ENCODE peak calls at places on chromosomes 4 and X, in six cellular contexts. R is WTC11, L is K562, O is GM12878, D is HCT116, Q is H1. B is an unnamed sample.

GRCh38 chrX:139834879-139835278 is 98.0 kb downstream of the ATP11C start:
- DNase-seq in L (no peak), R (no peak), Q (no peak), O (no peak), D (no peak), B (no peak)

GRCh38 chr4:143234153-143234552 is 49.4 kb downstream of the USP38 start:
- DNase-seq in R (no peak), O (no peak), Q (no peak), L (no peak), D (no peak), B (no peak)

GRCh38 chr4:89298160-89298559 is 9.4 kb downstream of the GPRIN3 start:
- DNase-seq in L (no peak), O (no peak), D (no peak), R (no peak), Q (no peak), B (no peak)

GRCh38 chr4:163939597-163939996 is 445.1 kb downstream of the TMA16 start:
- DNase-seq in L (no peak), D (no peak), Q (no peak), O (no peak), R (no peak), B (no peak)

GRCh38 chr4:139783761-139784484 is 118.3 kb downstream of the MGST2 start:
- DNase-seq in O (no peak), R (no peak), Q (no peak), L (no peak), D (no peak), B (peak; percentile 53)

GRCh38 chr4:128320656-128321055 is 33.0 kb upstream of the PGRMC2 start:
- DNase-seq in O (no peak), D (no peak), R (no peak), Q (no peak), L (no peak), B (no peak)

GRCh38 chr4:123479944-123480343 is 83.3 kb downstream of the SPRY1 start:
- DNase-seq in L (no peak), Q (no peak), O (no peak), R (no peak), D (no peak), B (peak; percentile 95)

GRCh38 chr4:1872918-1873269 is 1.7 kb downstream of the NSD2 start:
- DNase-seq in O (no peak), D (no peak), R (no peak), Q (no peak), L (no peak), B (no peak)

GRCh38 chrX:44343412-44343942 is at the start of gene EFHC2:
- DNase-seq in R (peak; percentile 47), O (no peak), D (no peak), L (peak; percentile 71), Q (peak; percentile 60), B (no peak)

GRCh38 chrX:121221321-121221977 is 174.0 kb downstream of the GLUD2 start:
- DNase-seq in O (no peak), R (no peak), Q (no peak), L (no peak), D (no peak), B (no peak)

GRCh38 chrX:87525771-87526229 is 8.2 kb downstream of the KLHL4 start:
- DNase-seq in Q (no peak), R (no peak), O (no peak), L (peak; percentile 3), D (no peak), B (no peak)

GRCh38 chr4:78776729-78777555 is 792 bp downstream of the BMP2K start:
- DNase-seq in D (peak; percentile 28), O (no peak), Q (peak; percentile 70), R (peak; percentile 52), L (peak; percentile 49), B (peak; percentile 52)

GRCh38 chr4:6887591-6888371 is 21.8 kb upstream of the TBC1D14 start:
- DNase-seq in D (no peak), L (peak; percentile 53), R (no peak), O (no peak), Q (no peak), B (no peak)

GRCh38 chr4:171281359-171281758 is 531.8 kb upstream of the GALNTL6 start:
- DNase-seq in L (no peak), Q (no peak), O (no peak), R (no peak), D (no peak), B (no peak)

GRCh38 chrX:19225906-19226305 is 103.6 kb upstream of the ADGRG2 start:
- DNase-seq in Q (no peak), L (no peak), O (no peak), D (no peak), R (peak; percentile 10), B (no peak)

GRCh38 chr4:102492531-102493241 is 8.5 kb upstream of the NFKB1 start:
- DNase-seq in O (no peak), Q (no peak), L (no peak), R (no peak), D (no peak), B (no peak)

GRCh38 chr4:40473578-40474388 is 138.7 kb downstream of the CHRNA9 start:
- DNase-seq in Q (no peak), R (no peak), O (peak; percentile 46), D (no peak), L (no peak), B (peak; percentile 87)

GRCh38 chr4:183362916-183363542 is 40.8 kb upstream of the CLDN24 start:
- DNase-seq in D (peak; percentile 24), Q (no peak), O (no peak), L (no peak), R (peak; percentile 30), B (peak; percentile 14)

GRCh38 chr4:123217676-123218075 is 178.9 kb upstream of the SPRY1 start:
- DNase-seq in L (no peak), Q (no peak), O (no peak), D (no peak), R (no peak), B (no peak)

GRCh38 chr4:142960134-142960533 is 114.0 kb upstream of the INPP4B start:
- DNase-seq in Q (no peak), O (no peak), D (no peak), R (no peak), L (no peak), B (no peak)

GRCh38 chr4:3442959-3443749 is 1.4 kb downstream of the HGFAC start:
- DNase-seq in Q (peak; percentile 93), D (no peak), O (no peak), L (peak; percentile 87), R (peak; percentile 77), B (peak; percentile 39)

GRCh38 chr4:61580721-61581377 is 380.7 kb downstream of the ADGRL3 start:
- DNase-seq in R (no peak), Q (no peak), D (no peak), O (no peak), L (no peak), B (no peak)

GRCh38 chr4:108635070-108635655 is 14.8 kb downstream of the RPL34 start:
- DNase-seq in O (no peak), R (no peak), Q (no peak), D (no peak), L (no peak), B (no peak)

GRCh38 chr4:122838034-122838433 is 11.4 kb downstream of the FGF2 start:
- DNase-seq in L (no peak), Q (no peak), R (no peak), D (no peak), O (no peak), B (no peak)

GRCh38 chrX:48474127-48474526 is 1.9 kb upstream of the FTSJ1 start:
- DNase-seq in L (no peak), R (peak; percentile 16), O (no peak), Q (no peak), D (no peak), B (no peak)

GRCh38 chrX:1397441-1397840 is 5.5 kb upstream of the SLC25A6 start:
- DNase-seq in L (no peak), D (no peak), Q (no peak), O (no peak), R (no peak), B (no peak)

GRCh38 chrX:89033723-89034122 is 286.7 kb downstream of the CPXCR1 start:
- DNase-seq in O (no peak), R (no peak), D (no peak), L (no peak), Q (no peak), B (no peak)

GRCh38 chr4:74665346-74665745 is 129.0 kb downstream of the BTC start:
- DNase-seq in L (no peak), R (no peak), O (no peak), D (peak; percentile 80), Q (no peak), B (no peak)

GRCh38 chr4:128521156-128521555 is 233.5 kb upstream of the PGRMC2 start:
- DNase-seq in R (no peak), O (no peak), D (no peak), Q (no peak), L (no peak), B (peak; percentile 6)

GRCh38 chr4:152408514-152409327 is 127.2 kb downstream of the FBXW7 start:
- DNase-seq in R (no peak), L (peak; percentile 13), O (no peak), D (peak; percentile 15), Q (no peak), B (peak; percentile 37)

GRCh38 chr4:181618896-181619295 is 624.3 kb upstream of the TENM3 start:
- DNase-seq in L (no peak), Q (no peak), R (peak; percentile 30), O (no peak), D (no peak), B (no peak)

GRCh38 chr4:105461221-105462041 is 12.4 kb downstream of the PPA2 start:
- DNase-seq in D (no peak), L (peak; percentile 32), O (no peak), R (no peak), Q (no peak), B (no peak)
- TF ChIP-seq ATF3 in D (no peak), L (no peak), O (no peak), R (no peak), Q (no peak), B (no peak)

DNA sequence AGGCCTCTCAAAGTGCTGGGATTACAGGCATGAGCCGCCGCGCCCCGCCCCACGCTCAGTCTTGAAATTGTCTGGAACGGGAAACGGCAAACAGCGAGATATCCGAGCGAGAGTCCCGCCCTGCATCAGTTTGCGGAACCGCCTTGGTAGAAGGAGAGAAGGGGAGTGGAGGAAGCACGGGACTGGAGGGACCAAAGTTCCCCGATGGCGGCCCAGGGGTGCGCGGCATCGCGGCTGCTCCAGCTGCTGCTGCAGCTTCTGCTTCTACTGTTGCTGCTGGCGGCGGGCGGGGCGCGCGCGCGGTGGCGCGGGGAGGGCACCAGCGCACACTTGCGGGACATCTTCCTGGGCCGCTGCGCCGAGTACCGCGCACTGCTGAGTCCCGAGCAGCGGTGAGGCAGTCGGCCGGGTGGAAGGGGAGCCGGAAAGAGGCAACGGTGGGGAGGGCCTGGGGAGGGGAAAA is at the start of gene BST1:
- DNase-seq in L (no peak), Q (no peak), D (no peak), O (no peak), R (peak; percentile 69), B (no peak)
- TF ChIP-seq ATF3 in L (no peak), Q (no peak), D (no peak), O (no peak), R (no peak), B (no peak)

GRCh38 chr4:14928035-14928434 is 74.2 kb upstream of the CPEB2 start:
- DNase-seq in Q (no peak), D (no peak), L (no peak), R (no peak), O (no peak), B (no peak)
- TF ChIP-seq ATF3 in Q (no peak), D (no peak), L (no peak), R (no peak), O (no peak), B (no peak)

DNA sequence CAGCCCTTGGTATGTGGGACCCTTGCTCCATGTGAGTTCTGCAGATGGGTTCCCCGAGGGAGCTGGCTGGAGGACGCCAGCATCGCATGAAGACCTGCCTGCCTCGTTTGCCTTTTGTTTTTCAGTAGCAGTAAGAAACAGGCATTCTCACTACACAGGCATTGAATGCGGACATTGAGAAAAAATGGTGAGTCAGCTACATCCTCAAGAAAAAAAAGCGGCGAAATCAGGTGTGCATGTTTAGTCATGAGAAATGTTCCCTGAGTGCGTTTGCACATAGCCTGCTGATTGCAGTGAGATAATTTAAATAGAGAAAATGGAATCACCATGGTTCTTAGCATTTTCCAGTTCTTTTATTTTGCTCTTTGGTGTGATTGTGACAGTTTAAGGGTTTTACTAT is 54.1 kb upstream of the CLDN34 start:
- DNase-seq in D (no peak), O (no peak), R (no peak), Q (no peak), L (no peak), B (no peak)
- TF ChIP-seq ATF3 in D (no peak), O (no peak), R (no peak), Q (no peak), L (no peak), B (no peak)